ENCODE peak calls at places on chromosomes 4 and X, in ten cellular contexts. One of them, this sample, is unnamed.

GRCh38 chr4:184268574-184269160 is 51.0 kb upstream of the ENPP6 start:
- DNase-seq in transverse colon: no peak
- DNase-seq in adrenal gland: no peak
- DNase-seq in breast epithelium: no peak
- DNase-seq in esophagus muscularis mucosa: no peak
- DNase-seq in body of pancreas: no peak
- DNase-seq in sigmoid colon: no peak
- DNase-seq in GM12878: no peak
- DNase-seq in HCT116: no peak
- DNase-seq in upper lobe of left lung: no peak
- DNase-seq in this sample: no peak

GRCh38 chr4:104519588-104519987 is 24.9 kb upstream of the CXXC4 start:
- DNase-seq in transverse colon: no peak
- DNase-seq in esophagus muscularis mucosa: no peak
- DNase-seq in breast epithelium: no peak
- DNase-seq in upper lobe of left lung: no peak
- DNase-seq in GM12878: peak; percentile 28
- DNase-seq in HCT116: no peak
- DNase-seq in sigmoid colon: no peak
- DNase-seq in body of pancreas: no peak
- DNase-seq in adrenal gland: no peak
- DNase-seq in this sample: no peak

GRCh38 chr4:152485726-152486276 is 50.1 kb downstream of the FBXW7 start:
- DNase-seq in transverse colon: no peak
- DNase-seq in HCT116: no peak
- DNase-seq in GM12878: peak; percentile 86
- DNase-seq in breast epithelium: no peak
- DNase-seq in adrenal gland: no peak
- DNase-seq in esophagus muscularis mucosa: no peak
- DNase-seq in sigmoid colon: no peak
- DNase-seq in body of pancreas: no peak
- DNase-seq in upper lobe of left lung: no peak
- DNase-seq in this sample: no peak

GRCh38 chr4:179671609-179672008 is 2229.4 kb upstream of the AGA start:
- DNase-seq in HCT116: no peak
- DNase-seq in breast epithelium: no peak
- DNase-seq in adrenal gland: no peak
- DNase-seq in sigmoid colon: no peak
- DNase-seq in transverse colon: no peak
- DNase-seq in esophagus muscularis mucosa: no peak
- DNase-seq in upper lobe of left lung: no peak
- DNase-seq in body of pancreas: no peak
- DNase-seq in GM12878: no peak
- DNase-seq in this sample: no peak

GRCh38 chrX:39981946-39982345 is 115.8 kb downstream of the BCOR start:
- DNase-seq in body of pancreas: no peak
- DNase-seq in HCT116: no peak
- DNase-seq in upper lobe of left lung: no peak
- DNase-seq in breast epithelium: no peak
- DNase-seq in GM12878: no peak
- DNase-seq in adrenal gland: no peak
- DNase-seq in esophagus muscularis mucosa: no peak
- DNase-seq in transverse colon: no peak
- DNase-seq in sigmoid colon: no peak
- DNase-seq in this sample: no peak

GRCh38 chrX:30504309-30504708 is 73.3 kb downstream of the TASL start:
- DNase-seq in body of pancreas: no peak
- DNase-seq in HCT116: peak; percentile 16
- DNase-seq in upper lobe of left lung: no peak
- DNase-seq in GM12878: peak; percentile 5
- DNase-seq in esophagus muscularis mucosa: no peak
- DNase-seq in breast epithelium: no peak
- DNase-seq in adrenal gland: no peak
- DNase-seq in transverse colon: no peak
- DNase-seq in sigmoid colon: no peak
- DNase-seq in this sample: no peak

GRCh38 chrX:14027031-14027430 is 2.7 kb downstream of the GEMIN8 start:
- DNase-seq in transverse colon: no peak
- DNase-seq in sigmoid colon: no peak
- DNase-seq in adrenal gland: peak; percentile 22
- DNase-seq in upper lobe of left lung: no peak
- DNase-seq in breast epithelium: no peak
- DNase-seq in body of pancreas: peak; percentile 44
- DNase-seq in esophagus muscularis mucosa: no peak
- DNase-seq in GM12878: no peak
- DNase-seq in HCT116: no peak
- DNase-seq in this sample: no peak

GRCh38 chr4:1329408-1330371 is 17.3 kb upstream of the UVSSA start:
- DNase-seq in GM12878: no peak
- DNase-seq in HCT116: no peak
- DNase-seq in adrenal gland: no peak
- DNase-seq in upper lobe of left lung: no peak
- DNase-seq in body of pancreas: no peak
- DNase-seq in esophagus muscularis mucosa: no peak
- DNase-seq in sigmoid colon: no peak
- DNase-seq in transverse colon: no peak
- DNase-seq in breast epithelium: no peak
- DNase-seq in this sample: no peak

GRCh38 chrX:101478366-101478765 is 6.9 kb upstream of the ARMCX4 start:
- DNase-seq in adrenal gland: no peak
- DNase-seq in breast epithelium: no peak
- DNase-seq in sigmoid colon: no peak
- DNase-seq in HCT116: no peak
- DNase-seq in upper lobe of left lung: no peak
- DNase-seq in esophagus muscularis mucosa: no peak
- DNase-seq in body of pancreas: no peak
- DNase-seq in GM12878: no peak
- DNase-seq in transverse colon: no peak
- DNase-seq in this sample: no peak

GRCh38 chr4:158610790-158611189 is 60.9 kb downstream of the C4orf46 start:
- DNase-seq in breast epithelium: no peak
- DNase-seq in HCT116: no peak
- DNase-seq in body of pancreas: no peak
- DNase-seq in transverse colon: no peak
- DNase-seq in adrenal gland: no peak
- DNase-seq in sigmoid colon: no peak
- DNase-seq in GM12878: no peak
- DNase-seq in esophagus muscularis mucosa: no peak
- DNase-seq in upper lobe of left lung: no peak
- DNase-seq in this sample: no peak

GRCh38 chr4:146975535-146975934 is 29.9 kb upstream of the TTC29 start:
- DNase-seq in transverse colon: no peak
- DNase-seq in adrenal gland: no peak
- DNase-seq in GM12878: no peak
- DNase-seq in body of pancreas: no peak
- DNase-seq in esophagus muscularis mucosa: no peak
- DNase-seq in sigmoid colon: no peak
- DNase-seq in HCT116: no peak
- DNase-seq in upper lobe of left lung: no peak
- DNase-seq in breast epithelium: no peak
- DNase-seq in this sample: no peak

DNA sequence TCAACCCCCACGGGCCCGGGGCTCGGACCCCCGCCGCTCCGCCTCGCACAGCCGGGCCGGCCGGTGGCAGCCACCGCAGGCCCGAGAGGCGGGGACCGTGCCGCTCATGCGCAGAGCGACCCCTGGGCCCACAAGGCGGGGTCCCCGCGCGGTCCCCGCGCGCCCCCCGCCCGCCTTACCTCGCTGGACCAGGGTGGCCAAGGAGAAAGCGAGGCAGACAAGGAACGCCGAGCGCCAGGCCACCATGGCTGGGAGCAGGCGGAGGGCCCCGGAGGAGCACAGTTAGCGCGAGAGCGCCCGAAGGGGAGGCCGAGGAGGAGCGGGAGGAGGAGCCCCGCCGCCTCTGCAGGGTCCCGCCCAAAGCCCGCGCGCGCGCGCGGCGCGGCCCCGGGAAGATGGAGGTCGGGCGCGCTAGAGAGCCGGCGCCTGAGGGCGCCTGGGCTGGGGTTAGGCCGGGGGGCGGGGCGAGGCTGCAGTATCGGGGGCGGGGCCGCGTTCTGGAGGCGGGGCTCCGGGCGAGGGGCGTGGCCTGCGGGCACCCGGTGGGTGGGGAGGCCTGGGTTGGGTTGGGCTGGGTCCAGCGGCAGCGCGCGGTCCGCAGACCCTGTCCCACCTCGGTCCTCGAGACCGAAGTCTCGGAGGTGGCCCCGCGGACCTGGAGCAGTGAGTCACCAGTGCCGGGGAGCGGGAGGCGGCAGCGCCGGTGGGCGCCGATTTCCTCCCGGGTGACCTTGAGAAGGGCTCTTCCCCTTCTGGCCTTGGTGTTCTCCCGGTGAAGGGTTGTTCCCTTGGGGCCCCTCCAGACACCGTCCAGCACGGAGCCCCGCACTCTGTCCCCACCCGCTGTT is at the start of gene CD99L2:
- DNase-seq in body of pancreas: peak; percentile 91
- DNase-seq in GM12878: no peak
- DNase-seq in esophagus muscularis mucosa: peak; percentile 92
- DNase-seq in adrenal gland: peak; percentile 82
- DNase-seq in breast epithelium: peak; percentile 81
- DNase-seq in upper lobe of left lung: peak; percentile 90
- DNase-seq in transverse colon: peak; percentile 93
- DNase-seq in sigmoid colon: peak; percentile 92
- DNase-seq in HCT116: peak; percentile 61
- DNase-seq in this sample: peak; percentile 82
- TF ChIP-seq POLR2A in body of pancreas: peak; percentile 51
- TF ChIP-seq POLR2A in GM12878: peak; percentile 84
- TF ChIP-seq POLR2A in esophagus muscularis mucosa: no peak
- TF ChIP-seq POLR2A in adrenal gland: no peak
- TF ChIP-seq POLR2A in breast epithelium: no peak
- TF ChIP-seq POLR2A in upper lobe of left lung: no peak
- TF ChIP-seq POLR2A in transverse colon: peak; percentile 67
- TF ChIP-seq POLR2A in sigmoid colon: no peak
- TF ChIP-seq POLR2A in HCT116: peak; percentile 39
- TF ChIP-seq POLR2A in this sample: no peak

GRCh38 chr4:67723949-67724348 is 23.0 kb upstream of the UBA6 start:
- DNase-seq in upper lobe of left lung: no peak
- DNase-seq in transverse colon: no peak
- DNase-seq in adrenal gland: no peak
- DNase-seq in esophagus muscularis mucosa: no peak
- DNase-seq in GM12878: no peak
- DNase-seq in HCT116: no peak
- DNase-seq in breast epithelium: no peak
- DNase-seq in body of pancreas: no peak
- DNase-seq in sigmoid colon: no peak
- DNase-seq in this sample: no peak
- TF ChIP-seq CTCF in upper lobe of left lung: no peak
- TF ChIP-seq CTCF in transverse colon: no peak
- TF ChIP-seq CTCF in adrenal gland: no peak
- TF ChIP-seq CTCF in esophagus muscularis mucosa: no peak
- TF ChIP-seq CTCF in GM12878: no peak
- TF ChIP-seq CTCF in HCT116: peak; percentile 33
- TF ChIP-seq CTCF in breast epithelium: no peak
- TF ChIP-seq CTCF in body of pancreas: no peak
- TF ChIP-seq CTCF in sigmoid colon: no peak
- TF ChIP-seq CTCF in this sample: no peak

GRCh38 chrX:153420851-153421599 is 9.8 kb downstream of the ZFP92 start:
- DNase-seq in GM12878: no peak
- DNase-seq in upper lobe of left lung: peak; percentile 12
- DNase-seq in transverse colon: no peak
- DNase-seq in HCT116: no peak
- DNase-seq in body of pancreas: no peak
- DNase-seq in adrenal gland: no peak
- DNase-seq in esophagus muscularis mucosa: no peak
- DNase-seq in breast epithelium: peak; percentile 9
- DNase-seq in sigmoid colon: no peak
- DNase-seq in this sample: no peak

GRCh38 chrX:153417637-153418036 is 6.4 kb downstream of the ZFP92 start:
- DNase-seq in breast epithelium: no peak
- DNase-seq in sigmoid colon: no peak
- DNase-seq in GM12878: no peak
- DNase-seq in body of pancreas: no peak
- DNase-seq in HCT116: no peak
- DNase-seq in upper lobe of left lung: no peak
- DNase-seq in transverse colon: no peak
- DNase-seq in esophagus muscularis mucosa: no peak
- DNase-seq in adrenal gland: no peak
- DNase-seq in this sample: no peak

GRCh38 chrX:153423652-153424051 is 12.4 kb downstream of the ZFP92 start:
- DNase-seq in upper lobe of left lung: peak; percentile 47
- DNase-seq in breast epithelium: peak; percentile 7
- DNase-seq in HCT116: no peak
- DNase-seq in sigmoid colon: no peak
- DNase-seq in adrenal gland: no peak
- DNase-seq in body of pancreas: peak; percentile 33
- DNase-seq in esophagus muscularis mucosa: no peak
- DNase-seq in GM12878: no peak
- DNase-seq in transverse colon: no peak
- DNase-seq in this sample: no peak

GRCh38 chrX:153426204-153426603 is 14.9 kb downstream of the ZFP92 start:
- DNase-seq in HCT116: no peak
- DNase-seq in transverse colon: no peak
- DNase-seq in upper lobe of left lung: no peak
- DNase-seq in sigmoid colon: no peak
- DNase-seq in body of pancreas: no peak
- DNase-seq in breast epithelium: no peak
- DNase-seq in adrenal gland: no peak
- DNase-seq in esophagus muscularis mucosa: no peak
- DNase-seq in GM12878: no peak
- DNase-seq in this sample: no peak

DNA sequence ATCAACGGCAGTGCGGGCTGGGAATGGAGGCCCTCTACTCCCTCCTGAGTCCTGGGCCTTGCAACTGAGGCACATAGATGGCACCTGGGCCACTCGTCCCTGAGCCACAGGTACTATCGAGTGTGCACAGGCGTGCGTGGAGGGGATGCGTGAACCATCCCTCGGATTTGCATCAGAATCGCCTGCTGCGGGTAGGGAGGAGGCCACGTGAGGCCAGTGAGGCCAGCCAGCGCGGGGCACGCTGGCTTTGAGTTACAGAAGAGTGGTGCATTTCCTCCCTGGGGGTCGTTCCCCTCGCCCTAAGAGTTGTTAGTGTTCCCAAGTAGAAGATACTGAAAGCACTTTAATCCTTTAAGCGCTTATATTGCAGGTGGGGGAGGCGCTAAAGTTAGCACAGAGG is 10.6 kb downstream of the ZFP92 start:
- DNase-seq in esophagus muscularis mucosa: no peak
- DNase-seq in GM12878: no peak
- DNase-seq in adrenal gland: no peak
- DNase-seq in upper lobe of left lung: no peak
- DNase-seq in sigmoid colon: no peak
- DNase-seq in body of pancreas: no peak
- DNase-seq in breast epithelium: peak; percentile 10
- DNase-seq in HCT116: no peak
- DNase-seq in transverse colon: no peak
- DNase-seq in this sample: no peak
- H3K27me3 ChIP-seq in esophagus muscularis mucosa: no peaks in the 10 kb centered on the region
- H3K27me3 ChIP-seq in GM12878: no peaks in the 10 kb centered on the region
- H3K27me3 ChIP-seq in adrenal gland: no peaks in the 10 kb centered on the region
- H3K27me3 ChIP-seq in upper lobe of left lung: no peaks in the 10 kb centered on the region
- H3K27me3 ChIP-seq in sigmoid colon: no peaks in the 10 kb centered on the region
- H3K27me3 ChIP-seq in body of pancreas: no peaks in the 10 kb centered on the region
- H3K27me3 ChIP-seq in breast epithelium: no peaks in the 10 kb centered on the region
- H3K27me3 ChIP-seq in HCT116: no peaks in the 10 kb centered on the region
- H3K27me3 ChIP-seq in transverse colon: no peaks in the 10 kb centered on the region
- H3K27me3 ChIP-seq in this sample: no peaks in the 10 kb centered on the region

DNA sequence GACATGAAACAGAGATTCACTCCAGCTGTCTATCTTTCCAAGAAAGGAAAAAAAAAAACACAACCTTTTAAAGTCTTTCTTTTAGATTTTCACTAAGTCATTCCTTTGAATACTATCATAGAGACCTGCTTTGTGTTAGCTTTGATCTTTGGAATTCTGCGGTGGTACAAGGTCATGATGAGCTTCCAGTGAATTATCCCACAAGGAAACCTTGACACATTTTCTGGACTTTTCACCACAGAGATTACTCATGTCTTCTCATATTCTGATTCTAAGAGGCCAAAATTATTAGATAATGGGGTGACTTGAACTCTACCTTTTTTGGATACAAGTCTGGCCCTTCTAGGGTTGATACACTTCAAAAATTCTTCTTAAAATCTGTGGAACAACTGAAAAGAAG is 201.6 kb downstream of the PACRGL start:
- DNase-seq in adrenal gland: no peak
- DNase-seq in esophagus muscularis mucosa: no peak
- DNase-seq in GM12878: no peak
- DNase-seq in HCT116: no peak
- DNase-seq in sigmoid colon: no peak
- DNase-seq in body of pancreas: no peak
- DNase-seq in upper lobe of left lung: no peak
- DNase-seq in transverse colon: no peak
- DNase-seq in breast epithelium: no peak
- DNase-seq in this sample: no peak
- TF ChIP-seq POLR2A in adrenal gland: no peak
- TF ChIP-seq POLR2A in esophagus muscularis mucosa: no peak
- TF ChIP-seq POLR2A in GM12878: no peak
- TF ChIP-seq POLR2A in HCT116: no peak
- TF ChIP-seq POLR2A in sigmoid colon: no peak
- TF ChIP-seq POLR2A in body of pancreas: no peak
- TF ChIP-seq POLR2A in upper lobe of left lung: no peak
- TF ChIP-seq POLR2A in transverse colon: no peak
- TF ChIP-seq POLR2A in breast epithelium: no peak
- TF ChIP-seq POLR2A in this sample: no peak